ENCODE peak calls at places on chromosome 20, in seven cellular contexts. One of them, this sample, is unnamed.

GRCh38 chr20:39745380-39745779 is 783.2 kb downstream of the DHX35 start:
- DNase-seq in breast epithelium: no peak
- DNase-seq in tibial nerve: no peak
- DNase-seq in astrocyte of the spinal cord: no peak
- DNase-seq in AG04449: no peak
- DNase-seq in ascending aorta: no peak
- DNase-seq in pancreas: no peak
- DNase-seq in this sample: no peak

GRCh38 chr20:38704136-38704535 is 20.1 kb upstream of the SLC32A1 start:
- DNase-seq in tibial nerve: no peak
- DNase-seq in AG04449: no peak
- DNase-seq in breast epithelium: no peak
- DNase-seq in astrocyte of the spinal cord: no peak
- DNase-seq in ascending aorta: no peak
- DNase-seq in pancreas: no peak
- DNase-seq in this sample: no peak

GRCh38 chr20:36334281-36335075 is 28.3 kb downstream of the DLGAP4 start:
- DNase-seq in breast epithelium: no peak
- DNase-seq in astrocyte of the spinal cord: no peak
- DNase-seq in pancreas: no peak
- DNase-seq in ascending aorta: no peak
- DNase-seq in AG04449: no peak
- DNase-seq in tibial nerve: no peak
- DNase-seq in this sample: no peak

GRCh38 chr20:40690836-40691565 is 2.0 kb upstream of the MAFB start:
- DNase-seq in AG04449: no peak
- DNase-seq in breast epithelium: no peak
- DNase-seq in astrocyte of the spinal cord: no peak
- DNase-seq in pancreas: peak; percentile 17
- DNase-seq in ascending aorta: no peak
- DNase-seq in tibial nerve: no peak
- DNase-seq in this sample: no peak

GRCh38 chr20:14992071-14992654 is 654.8 kb upstream of the FLRT3 start:
- DNase-seq in ascending aorta: no peak
- DNase-seq in AG04449: no peak
- DNase-seq in tibial nerve: no peak
- DNase-seq in breast epithelium: no peak
- DNase-seq in pancreas: no peak
- DNase-seq in astrocyte of the spinal cord: peak; percentile 9
- DNase-seq in this sample: no peak

GRCh38 chr20:58623579-58624473 is 27.3 kb upstream of the STX16 start:
- DNase-seq in tibial nerve: no peak
- DNase-seq in breast epithelium: peak; percentile 55
- DNase-seq in astrocyte of the spinal cord: peak; percentile 98
- DNase-seq in pancreas: no peak
- DNase-seq in ascending aorta: no peak
- DNase-seq in AG04449: peak; percentile 79
- DNase-seq in this sample: no peak

GRCh38 chr20:52190437-52191131 is 995 bp downstream of the ZFP64 start:
- DNase-seq in breast epithelium: no peak
- DNase-seq in tibial nerve: peak; percentile 6
- DNase-seq in ascending aorta: no peak
- DNase-seq in pancreas: no peak
- DNase-seq in astrocyte of the spinal cord: peak; percentile 32
- DNase-seq in AG04449: no peak
- DNase-seq in this sample: no peak

GRCh38 chr20:990293-990959 is 11.7 kb downstream of the RSPO4 start:
- DNase-seq in tibial nerve: no peak
- DNase-seq in astrocyte of the spinal cord: no peak
- DNase-seq in AG04449: no peak
- DNase-seq in pancreas: no peak
- DNase-seq in breast epithelium: no peak
- DNase-seq in ascending aorta: no peak
- DNase-seq in this sample: no peak

GRCh38 chr20:33445881-33446615 is 2.5 kb upstream of the SNTA1 start:
- DNase-seq in breast epithelium: no peak
- DNase-seq in astrocyte of the spinal cord: no peak
- DNase-seq in AG04449: no peak
- DNase-seq in tibial nerve: no peak
- DNase-seq in pancreas: no peak
- DNase-seq in ascending aorta: no peak
- DNase-seq in this sample: no peak

GRCh38 chr20:63704749-63705117 is 3.0 kb downstream of the ARFRP1 start:
- DNase-seq in ascending aorta: no peak
- DNase-seq in tibial nerve: no peak
- DNase-seq in pancreas: no peak
- DNase-seq in astrocyte of the spinal cord: no peak
- DNase-seq in AG04449: no peak
- DNase-seq in breast epithelium: no peak
- DNase-seq in this sample: no peak

GRCh38 chr20:14643146-14643545 is 305.7 kb upstream of the FLRT3 start:
- DNase-seq in ascending aorta: no peak
- DNase-seq in pancreas: no peak
- DNase-seq in astrocyte of the spinal cord: no peak
- DNase-seq in tibial nerve: no peak
- DNase-seq in AG04449: no peak
- DNase-seq in breast epithelium: no peak
- DNase-seq in this sample: no peak

GRCh38 chr20:36591854-36592641 is 13.5 kb upstream of the RAB5IF start:
- DNase-seq in ascending aorta: no peak
- DNase-seq in pancreas: no peak
- DNase-seq in tibial nerve: no peak
- DNase-seq in astrocyte of the spinal cord: peak; percentile 50
- DNase-seq in AG04449: no peak
- DNase-seq in breast epithelium: no peak
- DNase-seq in this sample: no peak

GRCh38 chr20:63328716-63329275 is 32.4 kb downstream of the CHRNA4 start:
- DNase-seq in ascending aorta: no peak
- DNase-seq in pancreas: no peak
- DNase-seq in tibial nerve: no peak
- DNase-seq in breast epithelium: no peak
- DNase-seq in astrocyte of the spinal cord: no peak
- DNase-seq in AG04449: no peak
- DNase-seq in this sample: no peak

GRCh38 chr20:1624811-1625690 is 5.2 kb upstream of the SIRPB1 start:
- DNase-seq in AG04449: no peak
- DNase-seq in ascending aorta: no peak
- DNase-seq in breast epithelium: no peak
- DNase-seq in tibial nerve: no peak
- DNase-seq in pancreas: no peak
- DNase-seq in astrocyte of the spinal cord: no peak
- DNase-seq in this sample: no peak

GRCh38 chr20:16434087-16434664 is 139.1 kb downstream of the KIF16B start:
- DNase-seq in astrocyte of the spinal cord: peak; percentile 42
- DNase-seq in AG04449: no peak
- DNase-seq in breast epithelium: no peak
- DNase-seq in tibial nerve: peak; percentile 32
- DNase-seq in pancreas: peak; percentile 73
- DNase-seq in ascending aorta: no peak
- DNase-seq in this sample: peak; percentile 16

GRCh38 chr20:39282619-39283092 is 320.5 kb downstream of the DHX35 start:
- DNase-seq in tibial nerve: no peak
- DNase-seq in AG04449: no peak
- DNase-seq in pancreas: peak; percentile 62
- DNase-seq in astrocyte of the spinal cord: no peak
- DNase-seq in ascending aorta: no peak
- DNase-seq in breast epithelium: no peak
- DNase-seq in this sample: no peak

GRCh38 chr20:364905-365794 is 15.4 kb upstream of the TRIB3 start:
- DNase-seq in tibial nerve: no peak
- DNase-seq in pancreas: no peak
- DNase-seq in astrocyte of the spinal cord: no peak
- DNase-seq in ascending aorta: no peak
- DNase-seq in breast epithelium: no peak
- DNase-seq in AG04449: no peak
- DNase-seq in this sample: no peak

GRCh38 chr20:57588596-57588995 is 27.7 kb downstream of the PCK1 start:
- DNase-seq in pancreas: no peak
- DNase-seq in tibial nerve: no peak
- DNase-seq in astrocyte of the spinal cord: no peak
- DNase-seq in AG04449: no peak
- DNase-seq in breast epithelium: no peak
- DNase-seq in ascending aorta: no peak
- DNase-seq in this sample: no peak

GRCh38 chr20:31566658-31567379 is 38.3 kb upstream of the ID1 start:
- DNase-seq in AG04449: no peak
- DNase-seq in astrocyte of the spinal cord: no peak
- DNase-seq in pancreas: peak; percentile 47
- DNase-seq in breast epithelium: no peak
- DNase-seq in tibial nerve: no peak
- DNase-seq in ascending aorta: no peak
- DNase-seq in this sample: no peak

GRCh38 chr20:41086402-41087324 is 50.7 kb upstream of the PLCG1 start:
- DNase-seq in breast epithelium: no peak
- DNase-seq in pancreas: no peak
- DNase-seq in AG04449: no peak
- DNase-seq in astrocyte of the spinal cord: no peak
- DNase-seq in tibial nerve: no peak
- DNase-seq in ascending aorta: no peak
- DNase-seq in this sample: no peak

GRCh38 chr20:38873050-38873581 is 53.1 kb upstream of the FAM83D start:
- DNase-seq in AG04449: no peak
- DNase-seq in astrocyte of the spinal cord: no peak
- DNase-seq in ascending aorta: no peak
- DNase-seq in pancreas: no peak
- DNase-seq in tibial nerve: no peak
- DNase-seq in breast epithelium: no peak
- DNase-seq in this sample: peak; percentile 79

GRCh38 chr20:53677447-53678314 is 84.0 kb upstream of the ZNF217 start:
- DNase-seq in AG04449: no peak
- DNase-seq in pancreas: no peak
- DNase-seq in tibial nerve: peak; percentile 48
- DNase-seq in ascending aorta: no peak
- DNase-seq in astrocyte of the spinal cord: no peak
- DNase-seq in breast epithelium: no peak
- DNase-seq in this sample: no peak
- TF ChIP-seq CTCF in AG04449: no peak
- TF ChIP-seq CTCF in pancreas: no peak
- TF ChIP-seq CTCF in tibial nerve: no peak
- TF ChIP-seq CTCF in ascending aorta: no peak
- TF ChIP-seq CTCF in astrocyte of the spinal cord: no peak
- TF ChIP-seq CTCF in breast epithelium: no peak
- TF ChIP-seq CTCF in this sample: no peak

DNA sequence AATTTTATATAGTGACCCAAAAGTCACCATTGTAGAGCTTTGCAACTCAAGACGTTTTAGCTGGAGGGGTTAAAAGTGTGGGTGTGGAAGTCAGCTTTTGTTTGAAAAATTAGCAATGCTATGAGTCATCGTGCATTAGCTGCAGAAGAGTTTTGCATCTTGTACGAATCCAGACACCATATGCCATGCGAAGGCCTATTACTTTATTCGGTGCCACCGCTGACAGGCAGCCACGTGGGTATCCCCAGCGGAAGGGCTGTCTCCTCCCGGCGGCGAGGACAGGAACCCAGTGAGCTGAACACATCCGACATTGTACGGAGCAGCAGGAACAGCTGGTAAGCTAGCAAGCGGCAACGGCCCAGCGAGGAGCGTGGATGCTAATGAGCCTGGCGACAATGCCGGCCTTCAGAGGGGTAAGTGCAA is 84.4 kb downstream of the INSM1 start:
- DNase-seq in tibial nerve: peak; percentile 14
- DNase-seq in pancreas: no peak
- DNase-seq in ascending aorta: no peak
- DNase-seq in AG04449: peak; percentile 5
- DNase-seq in breast epithelium: no peak
- DNase-seq in astrocyte of the spinal cord: peak; percentile 72
- DNase-seq in this sample: peak; percentile 26
- TF ChIP-seq CTCF in tibial nerve: peak; percentile 12
- TF ChIP-seq CTCF in pancreas: no peak
- TF ChIP-seq CTCF in ascending aorta: no peak
- TF ChIP-seq CTCF in AG04449: no peak
- TF ChIP-seq CTCF in breast epithelium: no peak
- TF ChIP-seq CTCF in astrocyte of the spinal cord: no peak
- TF ChIP-seq CTCF in this sample: no peak

DNA sequence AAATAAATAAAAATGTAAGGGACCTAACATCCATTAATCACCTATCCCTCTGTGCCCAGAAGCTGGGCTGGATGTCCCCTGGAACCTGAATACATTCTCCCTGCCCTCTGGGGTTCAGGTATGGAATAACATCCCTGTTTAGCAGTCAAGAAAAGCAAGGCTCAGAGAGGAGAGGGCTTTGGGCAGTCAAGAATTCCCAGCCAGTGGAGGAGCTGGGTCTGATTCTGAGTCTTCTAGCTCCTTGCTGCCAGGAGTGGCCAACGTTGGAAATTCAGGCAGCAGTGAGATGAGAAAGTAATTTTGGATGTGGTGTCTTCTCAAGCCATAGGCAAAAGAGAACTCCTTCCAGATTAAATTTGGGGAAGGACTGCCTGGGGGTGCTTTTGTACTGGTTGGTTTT is 42.6 kb upstream of the ZNFX1 start:
- DNase-seq in breast epithelium: no peak
- DNase-seq in pancreas: no peak
- DNase-seq in astrocyte of the spinal cord: peak; percentile 36
- DNase-seq in AG04449: no peak
- DNase-seq in ascending aorta: no peak
- DNase-seq in tibial nerve: no peak
- DNase-seq in this sample: no peak
- TF ChIP-seq CTCF in breast epithelium: peak; percentile 36
- TF ChIP-seq CTCF in pancreas: no peak
- TF ChIP-seq CTCF in astrocyte of the spinal cord: peak; percentile 50
- TF ChIP-seq CTCF in AG04449: peak; percentile 35
- TF ChIP-seq CTCF in ascending aorta: peak; percentile 11
- TF ChIP-seq CTCF in tibial nerve: no peak
- TF ChIP-seq CTCF in this sample: no peak

GRCh38 chr20:22816016-22816415 is 219.1 kb upstream of the SSTR4 start:
- DNase-seq in breast epithelium: no peak
- DNase-seq in AG04449: no peak
- DNase-seq in pancreas: no peak
- DNase-seq in tibial nerve: no peak
- DNase-seq in astrocyte of the spinal cord: no peak
- DNase-seq in ascending aorta: no peak
- DNase-seq in this sample: no peak

GRCh38 chr20:22814475-22815205 is 220.5 kb upstream of the SSTR4 start:
- DNase-seq in pancreas: no peak
- DNase-seq in ascending aorta: no peak
- DNase-seq in breast epithelium: no peak
- DNase-seq in AG04449: no peak
- DNase-seq in tibial nerve: no peak
- DNase-seq in astrocyte of the spinal cord: no peak
- DNase-seq in this sample: no peak

GRCh38 chr20:22815206-22815551 is 219.9 kb upstream of the SSTR4 start:
- DNase-seq in breast epithelium: no peak
- DNase-seq in ascending aorta: no peak
- DNase-seq in pancreas: no peak
- DNase-seq in astrocyte of the spinal cord: no peak
- DNase-seq in tibial nerve: no peak
- DNase-seq in AG04449: no peak
- DNase-seq in this sample: no peak

GRCh38 chr20:22819134-22819533 is 216.0 kb upstream of the SSTR4 start:
- DNase-seq in breast epithelium: no peak
- DNase-seq in tibial nerve: no peak
- DNase-seq in astrocyte of the spinal cord: no peak
- DNase-seq in pancreas: no peak
- DNase-seq in AG04449: no peak
- DNase-seq in ascending aorta: no peak
- DNase-seq in this sample: no peak

DNA sequence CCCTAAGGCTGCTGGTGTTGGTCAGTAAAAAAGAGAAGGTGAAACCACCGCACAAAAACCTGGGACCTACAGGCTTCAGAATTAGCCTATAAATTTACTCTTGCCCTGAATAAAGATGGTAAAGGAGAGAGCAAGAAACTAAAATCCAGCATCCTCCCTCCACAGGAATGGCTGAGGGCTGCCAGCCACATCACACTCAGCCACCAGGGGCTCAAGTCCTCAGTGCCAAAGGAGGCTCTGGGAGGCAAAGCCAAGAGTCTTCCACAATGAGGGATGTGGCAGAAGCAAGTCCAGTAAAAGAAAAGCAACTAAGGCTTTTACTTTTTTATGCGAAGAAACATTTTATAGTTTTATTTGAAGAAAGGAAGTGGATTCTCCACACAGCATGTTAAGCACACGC is 219.5 kb upstream of the SSTR4 start:
- DNase-seq in astrocyte of the spinal cord: no peak
- DNase-seq in pancreas: no peak
- DNase-seq in tibial nerve: no peak
- DNase-seq in ascending aorta: no peak
- DNase-seq in AG04449: no peak
- DNase-seq in breast epithelium: no peak
- DNase-seq in this sample: no peak
- TF ChIP-seq CTCF in astrocyte of the spinal cord: no peak
- TF ChIP-seq CTCF in pancreas: no peak
- TF ChIP-seq CTCF in tibial nerve: no peak
- TF ChIP-seq CTCF in ascending aorta: no peak
- TF ChIP-seq CTCF in AG04449: peak; percentile 10
- TF ChIP-seq CTCF in breast epithelium: no peak
- TF ChIP-seq CTCF in this sample: no peak

This sample was measured in natural killer cell.